ENCODE peak calls at places on chromosomes 3 and 15, in eight cellular contexts. K is HCT116, X is endothelial cell of umbilical vein, O is neural progenitor cell, M is HepG2, U is PC-9, W is GM23248, H is K562. Y is an unnamed sample. For H3K36me3 and H3K4me1, the result is how much of the 10 kb centered on the place peaks cover.

GRCh38 chr3:58998476-58999117 is 51.2 kb downstream of the CFAP20DC start:
- DNase-seq in K (peak), X (peak), O (no peak), M (no peak), U (peak), W (peak), H (peak), Y (peak)

GRCh38 chr15:90701880-90702630 is 15.1 kb upstream of the BLM start:
- DNase-seq in K (no peak), X (no peak), O (peak), M (no peak), U (no peak), W (peak), H (peak), Y (no peak)

GRCh38 chr15:29170496-29170895 is 99.1 kb downstream of the NSMCE3 start:
- DNase-seq in K (no peak), X (no peak), O (no peak), M (no peak), U (no peak), W (no peak), H (no peak), Y (no peak)

GRCh38 chr3:149715247-149715646 is 37.0 kb downstream of the COMMD2 start:
- DNase-seq in K (no peak), X (no peak), O (no peak), M (no peak), U (no peak), W (no peak), H (no peak), Y (no peak)

GRCh38 chr3:45043715-45044299 is 17.7 kb downstream of the CLEC3B start:
- DNase-seq in K (no peak), X (no peak), O (peak), M (no peak), U (no peak), W (peak), H (peak), Y (peak)

GRCh38 chr3:128799650-128800049 is 73.7 kb downstream of the RAB7A start:
- DNase-seq in K (no peak), X (no peak), O (no peak), M (no peak), U (no peak), W (no peak), H (no peak), Y (no peak)

GRCh38 chr15:39621961-39622360 is 41.1 kb downstream of the THBS1 start:
- DNase-seq in K (no peak), X (no peak), O (no peak), M (no peak), U (no peak), W (no peak), H (no peak), Y (no peak)

GRCh38 chr3:124993462-124993861 is 58.9 kb upstream of the MUC13 start:
- DNase-seq in K (no peak), X (no peak), O (no peak), M (no peak), U (no peak), W (peak), H (peak), Y (no peak)

GRCh38 chr3:159830523-159831151 is 158.0 kb upstream of the IL12A start:
- DNase-seq in K (no peak), X (no peak), O (no peak), M (no peak), U (no peak), W (peak), H (no peak), Y (no peak)

GRCh38 chr3:40557558-40558161 is 32.9 kb downstream of the ZNF621 start:
- DNase-seq in K (no peak), X (no peak), O (no peak), M (no peak), U (no peak), W (no peak), H (peak), Y (no peak)

GRCh38 chr15:101128191-101128590 is 123.7 kb downstream of the CHSY1 start:
- DNase-seq in K (no peak), X (peak), O (no peak), M (no peak), U (peak), W (peak), H (no peak), Y (peak)

GRCh38 chr15:64681424-64682024 is 93.9 kb downstream of the RBPMS2 start:
- DNase-seq in K (peak), X (peak), O (peak), M (peak), U (peak), W (peak), H (peak), Y (peak)

GRCh38 chr3:100260081-100260684 is 609 bp upstream of the TBC1D23 start:
- DNase-seq in K (no peak), X (no peak), O (peak), M (peak), U (peak), W (peak), H (peak), Y (peak)

GRCh38 chr3:12423918-12424634 is 60.2 kb upstream of the TSEN2 start:
- DNase-seq in K (no peak), X (peak), O (no peak), M (no peak), U (no peak), W (peak), H (no peak), Y (no peak)

GRCh38 chr3:110376119-110376518 is 695.5 kb upstream of the NECTIN3 start:
- DNase-seq in K (no peak), X (no peak), O (no peak), M (no peak), U (no peak), W (no peak), H (no peak), Y (no peak)

GRCh38 chr15:88657326-88658069 is 18.7 kb downstream of the ISG20 start:
- DNase-seq in K (peak), X (peak), O (peak), M (no peak), U (no peak), W (peak), H (peak), Y (peak)

GRCh38 chr3:69439683-69440270 is 53.9 kb upstream of the FRMD4B start:
- DNase-seq in K (peak), X (peak), O (no peak), M (peak), U (peak), W (peak), H (peak), Y (no peak)

GRCh38 chr15:51267047-51267713 is 71.2 kb downstream of the CYP19A1 start:
- DNase-seq in K (no peak), X (no peak), O (peak), M (no peak), U (no peak), W (peak), H (no peak), Y (peak)

GRCh38 chr15:94083467-94083991 is 147.8 kb upstream of the MCTP2 start:
- DNase-seq in K (no peak), X (peak), O (no peak), M (no peak), U (no peak), W (peak), H (no peak), Y (peak)

GRCh38 chr3:132726341-132726823 is 4.2 kb upstream of the NPHP3 start:
- DNase-seq in K (no peak), X (peak), O (peak), M (peak), U (no peak), W (peak), H (peak), Y (peak)

GRCh38 chr3:165526367-165526766 is 310.9 kb downstream of the BCHE start:
- DNase-seq in K (no peak), X (no peak), O (peak), M (no peak), U (no peak), W (no peak), H (no peak), Y (peak)
- TF ChIP-seq EZH2 in K (no peak), X (no peak), O (no peak), M (no peak), U (no peak), W (no peak), H (no peak), Y (no peak)

GRCh38 chr15:43412096-43412495 is 41.2 kb downstream of the TUBGCP4 start:
- DNase-seq in K (no peak), X (no peak), O (no peak), M (no peak), U (no peak), W (peak), H (no peak), Y (no peak)
- H3K36me3 ChIP-seq in K (half or more), X (under half), O (under half), M (under half), U (under half), W (half or more), H (half or more), Y (half or more)

DNA sequence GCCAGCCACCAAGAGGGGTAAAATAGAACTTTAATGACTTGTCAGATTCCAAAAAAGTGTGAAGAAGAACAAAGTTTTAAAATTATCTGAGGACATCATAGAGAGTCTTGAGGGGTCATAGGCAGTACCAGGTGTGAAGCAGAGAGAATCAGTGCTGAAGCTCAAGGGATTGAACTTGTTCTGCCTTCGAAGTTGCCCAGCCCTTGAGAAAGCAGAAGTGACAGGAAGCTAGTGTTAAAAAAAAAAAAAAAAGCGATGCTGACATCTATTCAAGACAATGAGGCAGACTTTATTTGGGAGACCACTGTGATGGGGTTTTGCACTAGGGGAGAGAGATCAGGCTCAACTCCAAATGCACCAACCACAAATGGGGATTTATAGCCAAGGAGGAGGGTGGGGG is 21.8 kb downstream of the FBXO22 start:
- DNase-seq in K (no peak), X (no peak), O (no peak), M (no peak), U (no peak), W (no peak), H (no peak), Y (no peak)
- H3K4me1 ChIP-seq in K (under half), X (under half), O (under half), M (under half), U (under half), W (under half), H (under half), Y (under half)

DNA sequence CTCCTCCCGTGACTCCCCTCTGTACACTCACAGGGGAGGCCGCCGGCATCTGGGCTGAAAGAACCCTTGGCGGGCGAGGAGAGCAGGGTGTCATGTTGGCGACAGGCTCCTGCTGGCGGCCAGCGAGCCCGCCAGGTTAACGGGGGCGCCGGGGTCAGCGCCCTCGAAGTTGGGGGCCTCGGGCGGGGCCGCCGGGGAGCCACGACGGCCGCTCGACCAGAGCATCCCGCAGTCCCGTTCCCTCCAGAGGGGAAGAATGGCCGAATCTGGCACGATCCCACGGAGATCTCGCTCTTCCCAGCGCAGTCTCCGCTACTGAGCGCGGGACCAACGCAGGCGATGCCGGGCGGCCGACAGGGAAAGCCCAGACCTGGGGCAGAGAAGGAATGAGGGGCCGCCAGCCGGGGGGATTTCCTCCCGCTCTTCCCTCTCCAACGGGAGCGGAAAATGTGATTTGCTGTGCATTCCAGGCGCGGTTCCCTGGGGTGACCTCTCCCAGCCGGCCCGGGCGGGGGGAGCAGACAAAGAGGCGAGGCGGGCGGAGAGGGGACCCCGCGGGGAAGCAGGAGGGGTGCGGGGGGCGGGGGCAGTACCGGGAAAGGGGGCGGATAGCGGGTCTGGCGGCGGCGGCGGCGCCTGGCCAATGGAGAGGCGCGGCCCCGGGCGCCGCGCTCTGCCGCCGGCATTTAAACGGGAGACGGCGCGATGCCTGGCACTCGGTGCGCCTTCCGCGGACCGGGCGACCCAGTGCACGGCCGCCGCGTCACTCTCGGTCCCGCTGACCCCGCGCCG is at the start of gene GREM1:
- DNase-seq in K (no peak), X (no peak), O (peak), M (no peak), U (no peak), W (peak), H (no peak), Y (peak)
- TF ChIP-seq EZH2 in K (no peak), X (no peak), O (peak), M (no peak), U (no peak), W (no peak), H (no peak), Y (peak)